ENCODE peak calls at places on chromosome 19, in five cellular contexts. G is lower lobe of right lung, C is GM20000, H is AG09319, S is Peyer's patch. N is an unnamed sample.

GRCh38 chr19:902446-903226 is 9.4 kb downstream of the RNU6-9 start:
- DNase-seq in G (no peak), C (no peak), H (no peak), S (no peak), N (no peak)

GRCh38 chr19:33411621-33412180 is 38.2 kb downstream of the CEBPG start:
- DNase-seq in G (no peak), C (no peak), H (no peak), S (no peak), N (no peak)

GRCh38 chr19:15124572-15125231 is 17.5 kb downstream of the SYDE1 start:
- DNase-seq in G (peak; percentile 60), C (no peak), H (no peak), S (peak; percentile 20), N (peak; percentile 27)

GRCh38 chr19:34104099-34104498 is 68.2 kb upstream of the LSM14A start:
- DNase-seq in G (no peak), C (no peak), H (no peak), S (no peak), N (no peak)

GRCh38 chr19:18340990-18341868 is 831 bp downstream of the PGPEP1 start:
- DNase-seq in G (peak; percentile 73), C (peak; percentile 88), H (no peak), S (peak; percentile 82), N (peak; percentile 88)

GRCh38 chr19:577439-578392 is 5.3 kb downstream of the BSG start:
- DNase-seq in G (no peak), C (no peak), H (no peak), S (no peak), N (no peak)

GRCh38 chr19:3966051-3967017 is 4.6 kb downstream of the DAPK3 start:
- DNase-seq in G (no peak), C (no peak), H (no peak), S (no peak), N (no peak)

GRCh38 chr19:12769689-12770088 is 5.7 kb downstream of the HOOK2 start:
- DNase-seq in G (peak; percentile 77), C (peak; percentile 90), H (no peak), S (peak; percentile 64), N (peak; percentile 84)

GRCh38 chr19:4120531-4120930 is 3.4 kb downstream of the MAP2K2 start:
- DNase-seq in G (no peak), C (no peak), H (no peak), S (no peak), N (no peak)

GRCh38 chr19:19606021-19606420 is 12.5 kb downstream of the PBX4 start:
- DNase-seq in G (no peak), C (no peak), H (no peak), S (no peak), N (peak; percentile 66)

GRCh38 chr19:1122972-1123363 is 19.2 kb downstream of the GPX4 start:
- DNase-seq in G (peak; percentile 78), C (peak; percentile 92), H (peak; percentile 60), S (peak; percentile 53), N (peak; percentile 62)

DNA sequence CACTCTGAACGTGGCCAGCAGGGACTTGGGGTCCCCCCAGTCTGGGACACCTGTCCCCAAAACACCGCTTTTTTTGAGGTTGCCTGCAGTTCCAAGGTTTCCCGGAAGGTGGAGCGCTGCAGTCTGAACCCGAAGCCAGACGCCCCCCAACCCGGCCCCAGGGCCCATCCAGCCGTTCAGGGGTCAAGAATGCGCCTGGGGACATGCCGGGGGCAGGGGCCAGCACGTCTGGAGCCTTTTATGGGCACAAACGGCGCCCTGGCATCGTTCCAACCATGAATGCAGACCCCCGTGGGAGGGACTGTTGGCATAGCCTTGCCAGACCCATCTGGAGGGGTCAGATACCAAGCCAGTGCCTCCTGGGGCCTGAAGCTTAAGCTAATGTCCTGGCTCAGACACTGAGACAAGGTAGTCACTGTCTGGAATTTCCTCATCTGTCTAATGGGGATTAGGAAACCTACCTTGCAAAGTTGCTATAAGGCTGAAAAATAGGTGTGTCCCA is 6.9 kb downstream of the S1PR5 start:
- DNase-seq in G (no peak), C (peak; percentile 85), H (no peak), S (peak; percentile 29), N (peak; percentile 77)
- TF ChIP-seq CTCF in G (peak; percentile 70), C (peak; percentile 60), H (peak; percentile 76), S (peak; percentile 78), N (peak; percentile 92)

GRCh38 chr19:43950834-43951626 is at the start of gene ZNF221:
- DNase-seq in G (peak; percentile 91), C (peak; percentile 84), H (peak; percentile 95), S (peak; percentile 78), N (peak; percentile 81)
- TF ChIP-seq CTCF in G (peak; percentile 52), C (no peak), H (peak; percentile 36), S (no peak), N (no peak)

GRCh38 chr19:31874313-31874712 is 471.1 kb upstream of the ZNF507 start:
- DNase-seq in G (no peak), C (no peak), H (no peak), S (no peak), N (no peak)
- TF ChIP-seq CTCF in G (no peak), C (no peak), H (no peak), S (no peak), N (no peak)

DNA sequence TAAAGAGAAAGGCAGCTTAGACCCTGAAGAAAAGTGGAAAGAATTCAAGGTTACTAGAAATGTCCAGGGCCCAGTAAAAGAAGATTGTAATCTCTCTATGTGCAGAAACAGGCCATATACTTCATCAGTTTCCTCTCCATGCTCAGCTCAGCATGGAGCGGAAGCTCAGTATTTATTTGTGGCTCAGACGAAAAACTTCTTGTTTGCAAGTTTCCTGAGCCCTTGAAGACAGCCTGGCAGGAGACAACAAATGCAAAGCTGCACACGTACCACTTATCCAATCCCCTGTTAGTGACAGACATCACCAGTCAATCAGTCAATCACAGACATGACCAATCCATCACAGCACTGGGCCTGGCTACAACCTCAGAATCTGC is 8.1 kb upstream of the KLF2 start:
- DNase-seq in G (no peak), C (no peak), H (no peak), S (no peak), N (no peak)
- TF ChIP-seq CTCF in G (no peak), C (no peak), H (no peak), S (no peak), N (no peak)

GRCh38 chr19:43766755-43767043 is 11.9 kb upstream of the SMG9 start:
- DNase-seq in G (no peak), C (no peak), H (no peak), S (no peak), N (no peak)
- TF ChIP-seq CTCF in G (no peak), C (no peak), H (no peak), S (peak; percentile 0), N (no peak)

GRCh38 chr19:47651691-47652090 is 42.8 kb downstream of the BICRA start:
- DNase-seq in G (no peak), C (no peak), H (no peak), S (no peak), N (no peak)
- TF ChIP-seq CTCF in G (no peak), C (no peak), H (no peak), S (no peak), N (no peak)

DNA sequence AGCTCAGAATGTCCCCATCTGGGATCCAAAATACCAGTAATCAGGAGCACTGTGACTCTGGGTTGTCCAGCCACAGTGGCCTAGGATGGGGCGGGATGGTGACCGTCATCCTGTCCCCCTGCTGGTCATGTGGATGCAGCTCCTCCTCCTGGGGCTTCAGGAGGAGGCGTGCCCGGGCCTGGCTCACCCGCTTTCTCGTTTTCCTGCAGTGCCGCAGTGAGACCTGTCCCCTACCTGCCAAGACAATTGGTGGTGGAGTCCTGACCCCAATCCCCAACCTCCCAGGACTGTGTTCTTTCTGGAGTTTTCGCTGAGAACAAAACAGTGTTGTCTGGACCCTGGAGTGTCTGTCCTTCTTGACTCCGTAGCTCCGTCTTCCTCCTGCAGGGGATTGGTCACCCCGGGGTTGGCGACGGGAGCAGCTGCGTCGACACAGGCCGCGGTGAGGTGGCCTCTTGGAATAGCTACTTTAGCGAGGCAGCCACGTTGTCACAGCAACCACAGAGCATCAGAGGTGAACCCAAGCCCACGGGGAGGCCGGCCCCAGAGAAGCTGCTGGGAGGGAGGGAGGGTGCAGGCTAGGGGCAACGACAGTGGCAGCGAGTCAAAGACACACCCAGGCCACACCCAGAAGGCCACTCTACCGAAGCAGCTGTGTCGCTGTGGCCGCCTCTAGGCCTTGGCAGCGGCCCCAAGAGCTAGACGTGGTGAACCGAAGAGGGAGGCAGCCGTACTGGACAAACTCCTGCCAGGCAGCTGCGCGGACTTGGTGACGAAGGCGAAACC is 10.1 kb upstream of the EMC10 start:
- DNase-seq in G (peak; percentile 79), C (no peak), H (no peak), S (no peak), N (no peak)
- TF ChIP-seq CTCF in G (no peak), C (peak; percentile 8), H (peak; percentile 1), S (no peak), N (no peak)

N was measured in activated CD8-positive, alpha-beta T cell treated with anti-CD3 and anti-CD28 coated beads for 36 hours.